ENCODE peak calls at places on chromosomes 12 and 14, in nine cellular contexts. F, R, D, V, A, X, J, Z and S are unnamed samples.

GRCh38 chr14:92470215-92470614 is 43.4 kb upstream of the RIN3 start:
- DNase-seq in A (no peak), Z (peak; percentile 79), F (no peak), R (peak; percentile 77), X (peak; percentile 85), J (no peak), V (peak; percentile 55), D (no peak), S (no peak)

GRCh38 chr12:117699118-117699517 is 269.7 kb downstream of the KSR2 start:
- DNase-seq in F (no peak), D (peak; percentile 22), A (no peak), R (no peak), J (no peak), V (no peak), X (no peak), Z (peak; percentile 97), S (no peak)

GRCh38 chr14:61959348-61959747 is 197.1 kb downstream of the SNAPC1 start:
- DNase-seq in X (no peak), D (no peak), V (no peak), J (no peak), A (no peak), Z (no peak), F (no peak), R (no peak), S (no peak)

GRCh38 chr12:131454418-131455217 is 256.3 kb upstream of the SFSWAP start:
- DNase-seq in V (no peak), X (peak; percentile 34), F (peak; percentile 6), J (peak; percentile 90), Z (peak; percentile 74), A (peak; percentile 87), R (no peak), D (peak; percentile 91), S (peak; percentile 42)

GRCh38 chr12:76272292-76272691 is 75.9 kb downstream of the BBS10 start:
- DNase-seq in D (no peak), Z (no peak), F (no peak), X (no peak), J (no peak), A (no peak), V (no peak), R (no peak), S (no peak)

GRCh38 chr14:99277534-99277933 is 5.5 kb upstream of the BCL11B start:
- DNase-seq in J (no peak), R (no peak), X (peak; percentile 22), D (peak; percentile 67), F (no peak), A (no peak), V (no peak), Z (no peak), S (no peak)

GRCh38 chr12:68375701-68376469 is 43.7 kb upstream of the MDM1 start:
- DNase-seq in J (no peak), X (peak; percentile 30), Z (no peak), V (no peak), R (no peak), A (no peak), F (no peak), D (no peak), S (no peak)

GRCh38 chr14:92848941-92849340 is 54.8 kb downstream of the GOLGA5 start:
- DNase-seq in V (no peak), Z (no peak), X (no peak), R (no peak), J (peak; percentile 25), F (no peak), D (no peak), A (no peak), S (no peak)

GRCh38 chr12:85057370-85057963 is 21.3 kb downstream of the LRRIQ1 start:
- DNase-seq in Z (peak; percentile 79), J (peak; percentile 33), A (peak; percentile 69), R (peak; percentile 27), D (peak; percentile 62), X (peak; percentile 51), F (peak; percentile 56), V (peak; percentile 62), S (peak; percentile 21)

GRCh38 chr14:74459289-74459946 is 33.4 kb upstream of the SYNDIG1L start:
- DNase-seq in D (peak; percentile 69), Z (peak; percentile 63), J (peak; percentile 54), V (peak; percentile 51), A (peak; percentile 71), R (peak; percentile 37), X (peak; percentile 93), F (no peak), S (peak; percentile 12)

GRCh38 chr12:117036046-117036445 is 63.2 kb downstream of the TESC start:
- DNase-seq in R (no peak), D (no peak), J (no peak), V (no peak), F (no peak), Z (no peak), A (no peak), X (no peak), S (no peak)

GRCh38 chr14:61140872-61141271 is 140.3 kb downstream of the TMEM30B start:
- DNase-seq in J (no peak), F (no peak), D (no peak), V (peak; percentile 88), X (peak; percentile 84), A (no peak), R (peak; percentile 92), Z (peak; percentile 95), S (no peak)

GRCh38 chr12:124386661-124387509 is 92.0 kb downstream of the RFLNA start:
- DNase-seq in D (no peak), Z (peak; percentile 44), V (no peak), F (no peak), J (no peak), X (peak; percentile 66), A (no peak), R (no peak), S (no peak)

GRCh38 chr12:124387510-124387855 is 92.6 kb downstream of the RFLNA start:
- DNase-seq in R (no peak), A (no peak), F (no peak), V (no peak), X (peak; percentile 46), J (no peak), Z (no peak), D (no peak), S (no peak)

GRCh38 chr12:124384299-124384894 is 89.5 kb downstream of the RFLNA start:
- DNase-seq in F (no peak), X (no peak), A (no peak), D (no peak), Z (no peak), J (no peak), V (no peak), R (no peak), S (no peak)

GRCh38 chr12:124385219-124385969 is 90.5 kb downstream of the RFLNA start:
- DNase-seq in X (peak; percentile 92), J (no peak), A (no peak), Z (peak; percentile 93), D (peak; percentile 86), R (peak; percentile 60), F (no peak), V (peak; percentile 58), S (no peak)

DNA sequence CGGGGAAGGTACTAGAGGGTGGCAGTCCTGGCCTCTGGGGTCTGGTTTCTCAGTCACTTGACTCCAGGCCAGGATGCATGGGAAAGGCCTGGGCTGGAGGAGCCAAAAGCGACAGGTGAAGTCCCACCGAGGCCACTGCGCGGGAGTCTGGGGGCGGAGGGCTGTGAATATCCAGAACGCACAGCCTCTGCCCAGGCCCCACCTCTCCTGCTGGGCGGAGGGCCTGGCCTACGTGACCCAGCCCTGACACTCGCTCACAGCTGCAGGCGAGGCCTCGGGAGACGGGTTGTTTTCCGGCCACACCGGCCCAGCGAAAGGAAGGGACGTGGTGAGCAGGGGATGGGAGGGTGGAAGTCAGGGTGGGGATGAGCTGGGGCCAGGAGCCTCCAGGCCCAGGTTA is 91.2 kb downstream of the RFLNA start:
- DNase-seq in X (peak; percentile 67), R (no peak), Z (peak; percentile 81), A (no peak), F (no peak), J (no peak), D (no peak), V (no peak), S (no peak)
- H3K4me1 ChIP-seq in X (peaks cover 42% of the 10 kb centered on the region), R (peaks cover 59% of the 10 kb centered on the region), Z (peaks cover 75% of the 10 kb centered on the region), A (peaks cover 9% of the 10 kb centered on the region), F (peaks cover 3% of the 10 kb centered on the region), J (peaks cover 54% of the 10 kb centered on the region), D (peaks cover 3% of the 10 kb centered on the region), V (peaks cover 61% of the 10 kb centered on the region), S (no peaks in the 10 kb centered on the region)

GRCh38 chr12:6838854-6839253 is 1.9 kb upstream of the GNB3 start:
- DNase-seq in Z (no peak), J (no peak), A (no peak), V (no peak), F (no peak), X (no peak), D (no peak), R (no peak), S (no peak)
- H3K9ac ChIP-seq in Z (no peak overlapping the region), J (no peak overlapping the region), A (no peak overlapping the region), V (no peak overlapping the region), F (no peak overlapping the region), X (no peak overlapping the region), D (no peak overlapping the region), R (no peak overlapping the region), S (no peak overlapping the region)

GRCh38 chr12:108838194-108839010 is 19.0 kb downstream of the SSH1 start:
- DNase-seq in F (peak; percentile 95), R (peak; percentile 99), A (no peak), Z (peak; percentile 99), X (peak; percentile 100), V (peak; percentile 99), J (peak; percentile 64), D (peak; percentile 98), S (peak; percentile 52)

GRCh38 chr12:108837680-108838079 is 19.7 kb downstream of the SSH1 start:
- DNase-seq in F (no peak), X (no peak), Z (no peak), J (no peak), V (no peak), R (no peak), A (no peak), D (no peak), S (no peak)

GRCh38 chr12:108837239-108837638 is 20.1 kb downstream of the SSH1 start:
- DNase-seq in X (no peak), A (no peak), J (no peak), Z (no peak), R (no peak), V (no peak), F (no peak), D (no peak), S (no peak)

GRCh38 chr12:108833757-108834472 is 23.5 kb downstream of the SSH1 start:
- DNase-seq in D (no peak), V (peak; percentile 90), A (no peak), R (peak; percentile 44), Z (no peak), F (no peak), X (peak; percentile 80), J (no peak), S (no peak)

GRCh38 chr12:108835860-108836634 is 21.3 kb downstream of the SSH1 start:
- DNase-seq in X (no peak), Z (no peak), F (no peak), V (no peak), R (no peak), A (no peak), D (no peak), J (no peak), S (no peak)
- H3K4me1 ChIP-seq in X (peaks cover 80% of the 10 kb centered on the region), Z (peaks cover 47% of the 10 kb centered on the region), F (peaks cover 45% of the 10 kb centered on the region), V (peaks cover 57% of the 10 kb centered on the region), R (peaks cover 82% of the 10 kb centered on the region), A (peaks cover 17% of the 10 kb centered on the region), D (peaks cover 2% of the 10 kb centered on the region), J (peaks cover 35% of the 10 kb centered on the region), S (peaks cover 2% of the 10 kb centered on the region)

DNA sequence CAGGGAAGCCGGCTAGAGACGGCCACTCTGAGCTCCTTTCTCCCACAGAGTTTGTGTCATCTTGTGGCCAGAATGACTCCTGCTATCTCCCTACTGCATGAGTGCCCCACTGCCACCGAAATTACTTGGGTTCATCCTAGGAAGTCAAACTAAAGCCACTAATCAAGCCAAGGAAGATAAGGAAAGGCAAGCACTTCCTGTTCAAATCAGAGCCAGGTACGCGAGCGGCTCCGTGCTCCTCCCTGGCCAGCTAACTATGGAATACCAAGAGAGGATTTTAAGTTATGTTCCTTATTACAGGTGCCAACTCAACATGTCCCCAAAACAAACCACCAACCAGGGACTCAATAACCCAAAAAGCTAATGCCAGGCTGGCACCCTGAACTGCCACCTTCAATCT is 15.9 kb upstream of the RAB35 start:
- DNase-seq in J (no peak), V (no peak), X (no peak), F (no peak), A (no peak), D (no peak), R (no peak), Z (no peak), S (no peak)
- H3K9ac ChIP-seq in J (no peak overlapping the region), V (no peak overlapping the region), X (no peak overlapping the region), F (no peak overlapping the region), A (no peak overlapping the region), D (no peak overlapping the region), R (no peak overlapping the region), Z (no peak overlapping the region), S (no peak overlapping the region)